ENCODE peak calls at places on chromosomes 3 and 15, in nine cellular contexts. T is GM12878, H is fibroblast of lung, G is AG10803, F is astrocyte of the spinal cord, J is HepG2, D is cardiac fibroblast, X is fibroblast of villous mesenchyme, C is PC-9. N is an unnamed sample.

GRCh38 chr3:110530902-110531301 is 540.7 kb upstream of the NECTIN3 start:
- DNase-seq in T (no peak), H (no peak), G (no peak), F (no peak), J (no peak), D (no peak), X (peak), C (no peak), N (no peak)

GRCh38 chr3:9135526-9135925 is 113.9 kb downstream of the SRGAP3 start:
- DNase-seq in T (no peak), H (no peak), G (no peak), F (no peak), J (no peak), D (no peak), X (no peak), C (no peak), N (no peak)

GRCh38 chr15:69393831-69394491 is 20.2 kb upstream of the KIF23 start:
- DNase-seq in T (no peak), H (no peak), G (no peak), F (no peak), J (no peak), D (no peak), X (no peak), C (no peak), N (no peak)

GRCh38 chr15:75655911-75656310 is 8.2 kb downstream of the SNX33 start:
- DNase-seq in T (no peak), H (no peak), G (no peak), F (no peak), J (no peak), D (no peak), X (no peak), C (no peak), N (no peak)

GRCh38 chr15:71056111-71056510 is 59.2 kb upstream of the THSD4 start:
- DNase-seq in T (no peak), H (no peak), G (no peak), F (no peak), J (no peak), D (no peak), X (no peak), C (no peak), N (no peak)

GRCh38 chr3:120800625-120801024 is 58.1 kb downstream of the GTF2E1 start:
- DNase-seq in T (no peak), H (no peak), G (no peak), F (no peak), J (no peak), D (no peak), X (no peak), C (no peak), N (no peak)

GRCh38 chr3:50237133-50237651 is 1.2 kb downstream of the GNAI2 start:
- DNase-seq in T (no peak), H (peak), G (peak), F (no peak), J (no peak), D (peak), X (peak), C (no peak), N (peak)

GRCh38 chr3:119304201-119304713 is 10.1 kb downstream of the ARHGAP31 start:
- DNase-seq in T (no peak), H (peak), G (peak), F (peak), J (no peak), D (peak), X (peak), C (peak), N (no peak)

GRCh38 chr3:4821331-4821730 is 157.9 kb upstream of the BHLHE40 start:
- DNase-seq in T (no peak), H (no peak), G (no peak), F (no peak), J (peak), D (no peak), X (no peak), C (peak), N (no peak)

GRCh38 chr3:136457793-136458192 is 207.7 kb downstream of the PCCB start:
- DNase-seq in T (no peak), H (no peak), G (no peak), F (no peak), J (no peak), D (no peak), X (no peak), C (no peak), N (no peak)

GRCh38 chr3:8870134-8870533 is 93.1 kb downstream of the RAD18 start:
- DNase-seq in T (no peak), H (no peak), G (no peak), F (no peak), J (no peak), D (no peak), X (peak), C (no peak), N (no peak)

GRCh38 chr3:43017038-43017437 is 37.9 kb downstream of the GASK1A start:
- DNase-seq in T (no peak), H (no peak), G (no peak), F (no peak), J (no peak), D (no peak), X (no peak), C (no peak), N (no peak)

GRCh38 chr3:43102773-43103480 is 3.0 kb downstream of the POMGNT2 start:
- DNase-seq in T (no peak), H (no peak), G (no peak), F (no peak), J (no peak), D (peak), X (no peak), C (no peak), N (no peak)

GRCh38 chr3:47082519-47082918 is 81.4 kb downstream of the SETD2 start:
- DNase-seq in T (peak), H (peak), G (peak), F (peak), J (no peak), D (peak), X (peak), C (no peak), N (peak)

GRCh38 chr3:49879721-49880120 is 10.0 kb upstream of the CAMKV start:
- DNase-seq in T (no peak), H (no peak), G (no peak), F (no peak), J (no peak), D (no peak), X (no peak), C (no peak), N (no peak)

GRCh38 chr15:68400066-68400456 is 31.9 kb downstream of the ITGA11 start:
- DNase-seq in T (no peak), H (no peak), G (no peak), F (no peak), J (no peak), D (no peak), X (no peak), C (peak), N (no peak)

GRCh38 chr3:149554826-149555225 is 80.3 kb downstream of the TM4SF4 start:
- DNase-seq in T (no peak), H (peak), G (peak), F (peak), J (no peak), D (peak), X (peak), C (peak), N (peak)

GRCh38 chr15:70294906-70295305 is 197.2 kb upstream of the TLE3 start:
- DNase-seq in T (no peak), H (no peak), G (no peak), F (no peak), J (no peak), D (no peak), X (no peak), C (no peak), N (no peak)

GRCh38 chr15:69666921-69667811 is 214.5 kb downstream of the RPLP1 start:
- DNase-seq in T (peak), H (no peak), G (no peak), F (no peak), J (no peak), D (no peak), X (no peak), C (no peak), N (no peak)

GRCh38 chr3:150331978-150332568 is 76.0 kb upstream of the TSC22D2 start:
- DNase-seq in T (no peak), H (no peak), G (no peak), F (no peak), J (no peak), D (no peak), X (no peak), C (no peak), N (no peak)

GRCh38 chr15:81160312-81161214 is 26.5 kb downstream of the CFAP161 start:
- DNase-seq in T (no peak), H (peak), G (peak), F (peak), J (no peak), D (peak), X (peak), C (no peak), N (peak)

GRCh38 chr3:82595530-82595929 is 834.1 kb upstream of the GBE1 start:
- DNase-seq in T (no peak), H (no peak), G (no peak), F (no peak), J (no peak), D (no peak), X (no peak), C (no peak), N (no peak)

GRCh38 chr15:96213045-96213444 is 117.5 kb upstream of the NR2F2 start:
- DNase-seq in T (no peak), H (no peak), G (no peak), F (no peak), J (no peak), D (no peak), X (no peak), C (no peak), N (no peak)

GRCh38 chr3:67678665-67679064 is 24.3 kb upstream of the SUCLG2 start:
- DNase-seq in T (no peak), H (no peak), G (no peak), F (no peak), J (no peak), D (no peak), X (no peak), C (no peak), N (no peak)

GRCh38 chr3:12479919-12480425 is 4.3 kb upstream of the TSEN2 start:
- DNase-seq in T (no peak), H (peak), G (peak), F (peak), J (peak), D (peak), X (peak), C (no peak), N (no peak)

GRCh38 chr3:84136425-84136824 is 822.4 kb upstream of the CADM2 start:
- DNase-seq in T (no peak), H (peak), G (no peak), F (no peak), J (no peak), D (no peak), X (no peak), C (no peak), N (no peak)

DNA sequence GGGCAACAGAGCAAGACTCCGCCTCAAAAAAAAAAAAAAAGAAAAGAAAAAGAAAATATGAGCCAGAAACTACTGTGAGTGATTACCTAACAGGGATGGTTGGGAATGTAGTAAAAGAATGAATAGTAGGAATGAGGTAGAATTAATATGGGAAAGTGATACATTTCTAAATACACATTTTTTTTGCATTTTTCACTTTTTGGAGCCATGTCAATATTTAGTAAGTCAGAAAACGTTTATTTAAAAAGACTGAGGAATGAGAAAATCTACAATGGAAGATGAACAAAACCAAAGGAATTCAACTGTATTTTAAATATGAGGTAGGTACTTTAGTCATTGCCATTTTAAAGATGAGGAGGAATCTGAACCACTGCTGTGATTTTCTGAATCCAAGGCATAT is 817.2 kb upstream of the CADM2 start:
- DNase-seq in T (no peak), H (no peak), G (no peak), F (peak), J (no peak), D (no peak), X (no peak), C (no peak), N (no peak)
- TF ChIP-seq CTCF in T (no peak), H (no peak), G (no peak), F (no peak), J (no peak), D (no peak), X (no peak), C (no peak), N (no peak)

GRCh38 chr15:64699767-64700388 is 75.5 kb downstream of the RBPMS2 start:
- DNase-seq in T (no peak), H (peak), G (peak), F (peak), J (no peak), D (peak), X (peak), C (no peak), N (peak)
- H3K4me3 ChIP-seq in T (peak), H (peak), G (peak), F (peak), J (no peak), D (no peak), X (peak), C (no peak), N (peak)

GRCh38 chr3:41710646-41711388 is 251.1 kb downstream of the ULK4 start:
- DNase-seq in T (no peak), H (peak), G (peak), F (peak), J (no peak), D (peak), X (peak), C (peak), N (peak)

GRCh38 chr3:41711656-41712055 is 250.2 kb downstream of the ULK4 start:
- DNase-seq in T (peak), H (peak), G (peak), F (peak), J (no peak), D (peak), X (peak), C (no peak), N (peak)

GRCh38 chr3:41717591-41718093 is 244.3 kb downstream of the ULK4 start:
- DNase-seq in T (no peak), H (no peak), G (no peak), F (no peak), J (no peak), D (no peak), X (no peak), C (no peak), N (no peak)

GRCh38 chr3:41715376-41715775 is 246.5 kb downstream of the ULK4 start:
- DNase-seq in T (no peak), H (no peak), G (no peak), F (no peak), J (no peak), D (no peak), X (no peak), C (no peak), N (no peak)

DNA sequence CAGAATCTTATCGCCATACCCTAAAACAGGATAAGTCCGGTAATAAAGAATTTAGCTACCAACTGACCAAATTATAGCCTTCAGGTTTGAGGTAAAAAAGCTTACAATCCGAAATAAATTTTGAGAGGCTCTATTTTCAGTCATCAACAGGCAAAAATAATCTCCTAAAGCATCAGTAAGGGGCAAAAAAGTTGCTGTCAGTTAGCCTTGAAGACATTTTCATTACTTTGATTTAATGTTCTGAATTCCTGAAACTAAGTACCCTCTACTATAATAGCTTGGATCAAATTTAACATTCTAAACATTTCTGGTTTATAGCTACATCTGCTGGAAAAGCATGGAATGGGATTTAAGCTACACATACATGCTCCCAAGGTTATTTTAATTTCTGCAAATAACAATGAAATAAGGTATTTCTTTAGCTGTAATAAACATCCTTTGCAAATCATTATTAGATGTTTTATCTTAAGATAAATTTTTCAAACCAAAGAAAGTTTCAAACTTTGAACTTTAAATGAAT is 245.5 kb downstream of the ULK4 start:
- DNase-seq in T (no peak), H (peak), G (peak), F (peak), J (no peak), D (peak), X (peak), C (no peak), N (no peak)
- TF ChIP-seq CTCF in T (no peak), H (peak), G (peak), F (peak), J (peak), D (peak), X (peak), C (peak), N (peak)

DNA sequence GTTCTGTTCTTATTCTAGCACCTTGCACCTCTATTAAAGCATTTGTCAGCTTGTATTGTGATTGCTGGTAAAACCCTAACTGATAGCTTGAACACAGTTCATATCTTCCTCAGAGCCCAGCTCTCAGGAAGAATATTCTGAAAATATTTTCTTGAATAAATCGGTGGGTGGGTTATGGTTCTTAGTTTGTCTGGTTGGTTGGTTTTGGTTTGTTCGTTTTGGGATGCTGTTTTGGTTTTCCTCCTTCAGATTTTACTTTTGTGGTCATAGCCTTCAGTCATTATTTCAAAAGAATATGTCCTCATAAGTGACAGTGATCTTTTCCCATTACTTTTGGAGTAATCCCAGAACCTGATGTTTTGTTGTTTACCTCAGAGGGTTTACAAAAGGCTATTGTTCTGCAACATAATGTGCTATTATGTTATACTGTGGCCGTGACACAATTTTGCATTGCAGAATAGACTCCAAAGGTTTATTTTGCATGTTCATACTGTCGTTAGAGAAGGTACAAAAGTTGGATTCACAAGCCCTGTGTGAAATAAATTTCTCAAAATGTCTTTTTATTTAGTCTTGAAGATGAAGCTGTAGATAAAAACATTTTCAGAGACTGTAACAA is 2.7 kb upstream of the TMEM87A start:
- DNase-seq in T (no peak), H (no peak), G (peak), F (no peak), J (peak), D (no peak), X (no peak), C (no peak), N (no peak)
- H3K4me3 ChIP-seq in T (peak), H (peak), G (peak), F (no peak), J (peak), D (peak), X (peak), C (no peak), N (peak)

GRCh38 chr15:28903555-28903954 is 17.8 kb downstream of the APBA2 start:
- DNase-seq in T (no peak), H (no peak), G (no peak), F (no peak), J (no peak), D (no peak), X (no peak), C (no peak), N (no peak)

GRCh38 chr15:28902856-28903255 is 17.1 kb downstream of the APBA2 start:
- DNase-seq in T (no peak), H (no peak), G (no peak), F (no peak), J (no peak), D (no peak), X (no peak), C (no peak), N (no peak)

GRCh38 chr15:28900892-28901586 is 15.3 kb downstream of the APBA2 start:
- DNase-seq in T (no peak), H (no peak), G (no peak), F (no peak), J (no peak), D (no peak), X (no peak), C (no peak), N (no peak)

GRCh38 chr15:28901587-28901980 is 15.8 kb downstream of the APBA2 start:
- DNase-seq in T (no peak), H (no peak), G (no peak), F (no peak), J (no peak), D (no peak), X (no peak), C (no peak), N (no peak)

GRCh38 chr15:28901987-28902745 is 16.4 kb downstream of the APBA2 start:
- DNase-seq in T (no peak), H (no peak), G (no peak), F (no peak), J (no peak), D (no peak), X (no peak), C (no peak), N (no peak)
- TF ChIP-seq CTCF in T (peak), H (no peak), G (no peak), F (no peak), J (peak), D (peak), X (peak), C (no peak), N (no peak)

GRCh38 chr3:14452676-14453367 is 50.4 kb downstream of the SLC6A6 start:
- DNase-seq in T (no peak), H (peak), G (peak), F (peak), J (no peak), D (peak), X (peak), C (peak), N (peak)
- H3K4me3 ChIP-seq in T (no peak), H (no peak), G (peak), F (no peak), J (no peak), D (peak), X (no peak), C (no peak), N (no peak)

GRCh38 chr15:39142500-39142899 is 438.4 kb upstream of the THBS1 start:
- DNase-seq in T (no peak), H (no peak), G (no peak), F (no peak), J (no peak), D (no peak), X (no peak), C (no peak), N (no peak)
- TF ChIP-seq CTCF in T (no peak), H (no peak), G (no peak), F (no peak), J (no peak), D (no peak), X (no peak), C (no peak), N (no peak)